ENCODE peak calls at places on chromosomes 16 and 17, in five cellular contexts. Z is A549, S is H1, T is K562, C is HepG2. I is an unnamed sample.

GRCh38 chr17:38868095-38868967 is 1.5 kb upstream of the LASP1 start:
- DNase-seq in C (peak), T (peak), S (no peak), Z (peak), I (peak)

GRCh38 chr17:33637534-33637933 is 344.4 kb upstream of the ASIC2 start:
- DNase-seq in T (no peak), S (no peak), Z (no peak), C (no peak), I (no peak)

GRCh38 chr17:57911834-57912673 is 43.2 kb downstream of the CUEDC1 start:
- DNase-seq in T (no peak), C (peak), S (no peak), Z (no peak), I (peak)

GRCh38 chr16:23254338-23254737 is 47.8 kb upstream of the SCNN1B start:
- DNase-seq in T (no peak), C (no peak), S (no peak), Z (no peak), I (no peak)

GRCh38 chr17:46009681-46010596 is 10.9 kb downstream of the STH start:
- DNase-seq in S (no peak), Z (peak), T (peak), C (no peak), I (no peak)

GRCh38 chr17:15279011-15279477 is 13.9 kb upstream of the PMP22 start:
- DNase-seq in C (no peak), T (peak), Z (peak), S (no peak), I (peak)

GRCh38 chr17:5701371-5701770 is 117.1 kb upstream of the NLRP1 start:
- DNase-seq in S (no peak), C (no peak), Z (no peak), T (no peak), I (no peak)

GRCh38 chr16:70790815-70791214 is 10.1 kb downstream of the VAC14 start:
- DNase-seq in C (no peak), Z (no peak), S (no peak), T (no peak), I (no peak)

GRCh38 chr17:4187076-4187475 is 44.1 kb downstream of the CYB5D2 start:
- DNase-seq in C (no peak), Z (no peak), S (no peak), T (no peak), I (no peak)

GRCh38 chr16:87345721-87346424 is 28.7 kb upstream of the C16orf95 start:
- DNase-seq in S (no peak), C (no peak), T (no peak), Z (no peak), I (no peak)

GRCh38 chr16:83187404-83187803 is 560.6 kb downstream of the CDH13 start:
- DNase-seq in Z (no peak), S (no peak), T (no peak), C (no peak), I (peak)

GRCh38 chr17:79997004-79997673 is 38.5 kb downstream of the TBC1D16 start:
- DNase-seq in S (no peak), C (no peak), Z (no peak), T (no peak), I (no peak)

GRCh38 chr16:85200471-85201278 is 88.4 kb upstream of the CIBAR2 start:
- DNase-seq in Z (no peak), T (peak), C (peak), S (no peak), I (no peak)

GRCh38 chr17:3751836-3752235 is 28.1 kb downstream of the HASPIN start:
- DNase-seq in T (no peak), Z (no peak), C (no peak), S (no peak), I (no peak)

GRCh38 chr16:53094013-53094630 is 39.3 kb downstream of the CHD9 start:
- DNase-seq in S (no peak), T (peak), C (no peak), Z (peak), I (peak)

GRCh38 chr17:17474341-17474740 is 2.5 kb upstream of the MED9 start:
- DNase-seq in Z (no peak), T (no peak), S (no peak), C (no peak), I (no peak)

GRCh38 chr16:86287641-86288201 is 222.6 kb upstream of the FOXF1 start:
- DNase-seq in S (peak), Z (no peak), C (no peak), T (no peak), I (no peak)

GRCh38 chr17:42034059-42034458 is 14.2 kb downstream of the NKIRAS2 start:
- DNase-seq in S (no peak), Z (no peak), T (no peak), C (no peak), I (no peak)

GRCh38 chr17:39704821-39705551 is 5.1 kb downstream of the ERBB2 start:
- DNase-seq in T (no peak), C (no peak), Z (peak), S (peak), I (no peak)

GRCh38 chr16:72124761-72125634 is 31.4 kb downstream of the DHX38 start:
- DNase-seq in C (peak), Z (peak), S (peak), T (peak), I (peak)

GRCh38 chr16:49608801-49609200 is 235.2 kb downstream of the C16orf78 start:
- DNase-seq in C (peak), T (peak), S (peak), Z (no peak), I (peak)

GRCh38 chr17:67238976-67239375 is 6.0 kb downstream of the HELZ start:
- DNase-seq in C (no peak), Z (no peak), T (peak), S (no peak), I (no peak)

DNA sequence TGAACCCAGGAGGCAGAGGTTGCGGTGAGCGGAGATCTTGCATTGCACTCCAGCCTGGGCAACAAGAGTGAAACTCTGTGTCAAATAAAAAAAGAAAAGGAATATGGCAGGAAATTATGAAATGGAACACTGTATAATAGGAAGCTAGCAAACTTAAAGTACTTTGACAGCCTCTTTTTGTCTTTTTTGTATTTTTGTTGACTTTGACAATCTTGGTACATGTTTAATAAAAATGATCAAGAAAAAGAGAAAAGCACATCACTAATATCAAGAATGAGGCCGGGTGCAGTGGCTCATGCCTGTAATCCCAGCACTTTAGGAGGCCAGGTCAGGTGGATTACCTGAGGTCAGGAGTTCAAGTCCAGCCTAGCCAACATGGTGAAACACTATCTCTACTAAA is 5.5 kb downstream of the ATF7IP2 start:
- DNase-seq in T (no peak), Z (no peak), C (no peak), S (no peak), I (no peak)
- TF ChIP-seq JUN in T (no peak), Z (no peak), C (no peak), S (no peak), I (no peak)

DNA sequence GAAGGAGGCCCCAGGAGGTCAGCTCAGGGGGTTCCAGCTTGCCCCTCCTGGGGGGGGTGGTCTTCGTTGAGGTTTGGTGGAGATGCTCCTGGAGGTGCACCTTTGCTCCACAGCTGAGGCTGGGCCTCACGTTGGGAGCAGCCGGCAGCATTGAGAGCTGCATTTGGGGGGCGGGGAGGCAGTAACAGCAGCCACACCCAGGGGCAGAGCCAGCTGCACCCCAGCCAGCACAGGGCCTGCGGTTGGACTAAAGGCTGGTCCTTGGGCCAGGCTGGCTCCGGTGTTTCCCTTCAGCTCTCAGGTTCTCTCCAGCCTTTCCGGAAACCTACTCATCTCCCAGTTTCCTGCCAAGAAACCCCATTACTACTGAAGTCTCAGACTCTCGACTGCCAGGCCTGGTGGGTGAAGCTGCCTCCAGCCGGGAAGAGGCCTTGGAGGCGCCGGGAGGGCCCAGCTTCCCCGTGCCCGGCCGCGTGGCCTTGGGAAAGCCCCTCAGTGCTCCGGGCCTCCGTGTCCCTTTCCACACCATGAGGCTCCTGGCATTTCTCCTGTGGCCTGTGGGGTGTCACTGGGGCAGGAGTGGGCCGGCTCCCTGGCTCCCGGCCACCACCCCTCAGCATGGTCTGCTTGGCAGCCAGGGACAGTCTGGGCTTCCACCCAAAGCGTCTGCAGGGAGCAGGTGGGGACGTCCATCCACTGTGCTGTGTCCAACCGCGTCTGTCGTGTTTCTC is 14.0 kb upstream of the BAIAP2 start:
- DNase-seq in C (no peak), Z (no peak), T (peak), S (no peak), I (no peak)
- H3K27ac ChIP-seq in C (no peak), Z (no peak), T (peak), S (no peak), I (no peak)

DNA sequence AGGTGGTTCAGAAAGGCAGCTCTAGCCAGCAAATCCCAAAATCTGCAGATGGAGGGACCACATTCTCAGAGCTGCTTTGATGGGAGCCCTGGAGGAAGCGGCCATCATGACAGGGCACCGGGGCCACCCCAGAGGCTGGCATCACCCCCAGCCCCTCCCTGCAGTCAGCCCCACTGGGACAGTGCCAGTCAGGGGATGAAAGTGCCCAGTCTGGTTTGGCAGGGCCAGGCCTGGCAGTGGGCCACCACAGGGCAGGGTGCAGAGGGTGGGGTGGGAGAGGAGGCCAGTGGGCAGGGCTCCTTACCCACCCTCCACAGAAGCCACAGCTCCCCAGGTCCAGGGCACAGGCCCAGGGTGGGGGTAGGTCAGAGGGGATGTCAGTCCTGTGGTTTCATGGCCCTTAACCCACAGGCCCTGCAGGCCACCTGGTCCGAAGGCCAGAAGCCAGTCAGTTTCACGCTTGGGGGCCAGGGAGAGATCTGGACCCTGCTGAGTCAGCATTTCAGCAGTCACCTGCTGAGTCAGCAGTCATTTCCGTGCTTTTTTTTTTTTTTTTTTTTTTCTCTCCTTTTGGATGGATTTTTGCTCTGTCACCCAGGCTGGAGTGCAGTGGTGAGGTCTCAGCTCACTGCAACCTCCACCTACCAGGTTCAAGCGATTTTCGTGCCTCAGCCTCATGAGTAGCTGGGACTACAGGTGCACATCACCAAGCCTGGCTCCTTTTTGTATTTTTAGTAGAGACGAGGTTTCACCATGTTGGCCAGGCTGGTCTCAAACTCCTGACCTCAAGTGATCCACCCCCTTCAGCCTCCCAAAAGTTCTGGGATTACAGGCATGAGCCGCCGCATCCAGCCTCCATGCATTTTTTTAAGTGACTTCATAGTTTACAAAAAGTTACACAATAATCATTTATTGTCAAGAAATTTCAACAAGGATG is 10.4 kb downstream of the SLC25A10 start:
- DNase-seq in Z (no peak), C (no peak), T (peak), S (peak), I (no peak)
- TF ChIP-seq JUN in Z (no peak), C (no peak), T (no peak), S (no peak), I (no peak)

DNA sequence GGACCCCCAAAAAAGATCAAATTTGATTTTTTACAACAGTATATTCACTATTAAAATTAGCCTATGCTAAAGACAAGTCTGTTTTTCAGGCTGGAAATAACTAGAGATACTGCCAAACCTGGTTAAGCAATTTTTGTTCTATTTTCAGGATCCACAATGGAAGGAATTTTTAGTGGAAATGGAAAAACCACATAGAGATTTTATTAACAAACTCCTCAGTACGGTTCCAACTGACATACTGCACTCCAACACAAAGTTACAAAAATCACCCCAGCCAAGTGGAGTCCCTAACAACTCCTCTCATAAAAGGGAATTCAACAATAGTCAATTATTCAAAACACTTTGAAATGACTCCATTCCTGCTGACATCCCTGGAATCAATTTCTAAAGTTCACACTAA is 101.6 kb upstream of the TOB1 start:
- DNase-seq in T (no peak), S (no peak), Z (no peak), C (no peak), I (no peak)
- H3K27ac ChIP-seq in T (no peak), S (no peak), Z (no peak), C (no peak), I (no peak)

GRCh38 chr17:82890339-82890730 is 50.5 kb upstream of the ZNF750 start:
- DNase-seq in C (no peak), S (no peak), T (no peak), Z (no peak), I (no peak)

GRCh38 chr17:82889496-82890338 is 49.9 kb upstream of the ZNF750 start:
- DNase-seq in C (peak), Z (no peak), T (no peak), S (no peak), I (no peak)

GRCh38 chr17:82884923-82885322 is 45.1 kb upstream of the ZNF750 start:
- DNase-seq in S (no peak), T (no peak), Z (no peak), C (no peak), I (no peak)

GRCh38 chr17:82888583-82889495 is 49.0 kb upstream of the ZNF750 start:
- DNase-seq in C (peak), S (no peak), Z (no peak), T (no peak), I (no peak)

GRCh38 chr17:82887255-82888164 is 47.7 kb upstream of the ZNF750 start:
- DNase-seq in C (peak), Z (no peak), S (no peak), T (no peak), I (no peak)
- TF ChIP-seq JUN in C (no peak), Z (no peak), S (no peak), T (no peak), I (no peak)